ENCODE peak calls at places on chromosomes 11 and 22, in eight cellular contexts. J is tibial nerve; F is Right ventricle myocardium superior; K is type B pancreatic cell; H is GM04504; S is NB4; D is activated CD4-positive, alpha-beta T cell treated with anti-CD3 and anti-CD28 coated beads, Interleukin-2, amount 10 ng/mL, durations not matched to agents 7 days and 5 days; L is stimulated activated CD4-positive, alpha-beta T cell treated with anti-CD3 and anti-CD28 coated beads, TNF-alpha, amount 100 ng/mL, for 1 hour. R is an unnamed sample.

GRCh38 chr22:44580176-44580575 is 82.1 kb upstream of the RTL6 start:
- DNase-seq in J (no peak), F (peak), K (peak), H (no peak), S (no peak), D (no peak), L (no peak), R (no peak)

GRCh38 chr22:38487946-38488345 is 18.2 kb downstream of the DDX17 start:
- DNase-seq in J (no peak), F (no peak), K (no peak), H (no peak), S (no peak), D (no peak), L (no peak), R (no peak)

GRCh38 chr11:1557904-1558831 is 13.9 kb downstream of the DUSP8 start:
- DNase-seq in J (peak), F (peak), K (peak), H (peak), S (no peak), D (no peak), L (no peak), R (no peak)

GRCh38 chr22:30253205-30253852 is 6.8 kb upstream of the LIF start:
- DNase-seq in J (peak), F (peak), K (no peak), H (no peak), S (peak), D (no peak), L (no peak), R (no peak)

GRCh38 chr22:43826142-43827093 is 14.3 kb upstream of the EFCAB6 start:
- DNase-seq in J (no peak), F (no peak), K (peak), H (peak), S (peak), D (no peak), L (no peak), R (no peak)

GRCh38 chr11:69278091-69278867 is 15.7 kb upstream of the MYEOV start:
- DNase-seq in J (no peak), F (no peak), K (no peak), H (no peak), S (no peak), D (no peak), L (no peak), R (no peak)

GRCh38 chr22:30038219-30038618 is 42.0 kb upstream of the HORMAD2 start:
- DNase-seq in J (no peak), F (no peak), K (no peak), H (no peak), S (no peak), D (no peak), L (no peak), R (no peak)

GRCh38 chr11:64295760-64296159 is 4.4 kb upstream of the CATSPERZ start:
- DNase-seq in J (no peak), F (no peak), K (no peak), H (no peak), S (no peak), D (no peak), L (no peak), R (peak)

GRCh38 chr11:7079545-7080135 is 9.2 kb upstream of the RBMXL2 start:
- DNase-seq in J (no peak), F (no peak), K (no peak), H (no peak), S (no peak), D (no peak), L (no peak), R (no peak)

GRCh38 chr11:19810852-19811251 is 98.2 kb downstream of the NAV2 start:
- DNase-seq in J (no peak), F (no peak), K (no peak), H (no peak), S (no peak), D (no peak), L (no peak), R (no peak)

GRCh38 chr11:111663820-111664219 is 61.6 kb downstream of the SIK2 start:
- DNase-seq in J (no peak), F (peak), K (no peak), H (no peak), S (peak), D (no peak), L (no peak), R (no peak)

GRCh38 chr11:13343067-13343466 is 65.5 kb downstream of the BMAL1 start:
- DNase-seq in J (no peak), F (no peak), K (no peak), H (no peak), S (no peak), D (no peak), L (no peak), R (no peak)

GRCh38 chr22:39383841-39384625 is 15.5 kb upstream of the TAB1 start:
- DNase-seq in J (no peak), F (no peak), K (no peak), H (no peak), S (no peak), D (no peak), L (no peak), R (no peak)

GRCh38 chr11:47864910-47865309 is 16.8 kb upstream of the NUP160 start:
- DNase-seq in J (no peak), F (no peak), K (no peak), H (no peak), S (no peak), D (no peak), L (no peak), R (peak)

GRCh38 chr11:66845876-66846212 is 2.6 kb downstream of the RCE1 start:
- DNase-seq in J (no peak), F (no peak), K (no peak), H (no peak), S (no peak), D (no peak), L (no peak), R (no peak)

GRCh38 chr11:101582242-101583052 is 1.4 kb downstream of the TRPC6 start:
- DNase-seq in J (no peak), F (no peak), K (no peak), H (no peak), S (no peak), D (no peak), L (no peak), R (no peak)

GRCh38 chr11:36077886-36078685 is 134.2 kb downstream of the LDLRAD3 start:
- DNase-seq in J (no peak), F (no peak), K (no peak), H (no peak), S (no peak), D (no peak), L (no peak), R (no peak)

GRCh38 chr22:23293720-23294119 is 113.4 kb downstream of the BCR start:
- DNase-seq in J (no peak), F (no peak), K (no peak), H (no peak), S (no peak), D (no peak), L (no peak), R (no peak)

GRCh38 chr11:10591741-10592140 is 23.3 kb upstream of the LYVE1 start:
- DNase-seq in J (no peak), F (no peak), K (no peak), H (no peak), S (no peak), D (no peak), L (no peak), R (no peak)

GRCh38 chr11:69918938-69919650 is 99.9 kb upstream of the FGF3 start:
- DNase-seq in J (no peak), F (peak), K (peak), H (no peak), S (peak), D (peak), L (peak), R (peak)

GRCh38 chr11:102623998-102624397 is 1.1 kb downstream of the MMP20 start:
- DNase-seq in J (no peak), F (no peak), K (no peak), H (no peak), S (no peak), D (no peak), L (no peak), R (no peak)

GRCh38 chr11:62555464-62556092 is 9.0 kb upstream of the AHNAK start:
- DNase-seq in J (no peak), F (peak), K (no peak), H (no peak), S (peak), D (peak), L (no peak), R (peak)

GRCh38 chr11:61838501-61838900 is 10.4 kb downstream of the FADS2 start:
- DNase-seq in J (no peak), F (no peak), K (no peak), H (no peak), S (no peak), D (no peak), L (no peak), R (no peak)

GRCh38 chr11:127610787-127611186 is 610.2 kb upstream of the KIRREL3 start:
- DNase-seq in J (no peak), F (no peak), K (no peak), H (no peak), S (no peak), D (no peak), L (no peak), R (no peak)

GRCh38 chr22:30305519-30305905 is 16.2 kb upstream of the CASTOR1 start:
- DNase-seq in J (peak), F (peak), K (no peak), H (no peak), S (peak), D (peak), L (no peak), R (no peak)